ENCODE peak calls at places on chromosomes 6 and 20, in five cellular contexts. One of them, this sample, is unnamed.

GRCh38 chr20:51803157-51803854 is 985 bp upstream of the SALL4 start:
- DNase-seq in trophoblast cell: peak; percentile 69
- DNase-seq in mesenchymal stem cell: no peak
- DNase-seq in neuronal stem cell: no peak
- DNase-seq in H9: no peak
- DNase-seq in this sample: no peak

GRCh38 chr6:46440133-46440532 is 51.1 kb downstream of the RCAN2 start:
- DNase-seq in trophoblast cell: no peak
- DNase-seq in mesenchymal stem cell: no peak
- DNase-seq in neuronal stem cell: no peak
- DNase-seq in H9: no peak
- DNase-seq in this sample: no peak

GRCh38 chr20:48948612-48949011 is 27.1 kb downstream of the ARFGEF2 start:
- DNase-seq in trophoblast cell: no peak
- DNase-seq in mesenchymal stem cell: no peak
- DNase-seq in neuronal stem cell: no peak
- DNase-seq in H9: peak; percentile 35
- DNase-seq in this sample: no peak

GRCh38 chr6:109977791-109978173 is 329 bp upstream of the GPR6 start:
- DNase-seq in trophoblast cell: no peak
- DNase-seq in mesenchymal stem cell: no peak
- DNase-seq in neuronal stem cell: no peak
- DNase-seq in H9: peak; percentile 72
- DNase-seq in this sample: no peak

GRCh38 chr6:16759646-16760535 is 1.4 kb downstream of the ATXN1 start:
- DNase-seq in trophoblast cell: peak; percentile 84
- DNase-seq in mesenchymal stem cell: peak; percentile 89
- DNase-seq in neuronal stem cell: peak; percentile 62
- DNase-seq in H9: peak; percentile 64
- DNase-seq in this sample: no peak

GRCh38 chr6:24929255-24929654 is 6.5 kb downstream of the RIPOR2 start:
- DNase-seq in trophoblast cell: no peak
- DNase-seq in mesenchymal stem cell: peak; percentile 24
- DNase-seq in neuronal stem cell: no peak
- DNase-seq in H9: no peak
- DNase-seq in this sample: no peak

GRCh38 chr20:51373713-51374481 is 168.6 kb downstream of the NFATC2 start:
- DNase-seq in trophoblast cell: no peak
- DNase-seq in mesenchymal stem cell: no peak
- DNase-seq in neuronal stem cell: no peak
- DNase-seq in H9: no peak
- DNase-seq in this sample: no peak

GRCh38 chr6:2542858-2543218 is 207.9 kb downstream of the MYLK4 start:
- DNase-seq in trophoblast cell: peak; percentile 79
- DNase-seq in mesenchymal stem cell: peak; percentile 45
- DNase-seq in neuronal stem cell: no peak
- DNase-seq in H9: no peak
- DNase-seq in this sample: no peak

GRCh38 chr20:31678389-31679356 is 41.0 kb downstream of the COX4I2 start:
- DNase-seq in trophoblast cell: peak; percentile 24
- DNase-seq in mesenchymal stem cell: peak; percentile 45
- DNase-seq in neuronal stem cell: no peak
- DNase-seq in H9: no peak
- DNase-seq in this sample: no peak

GRCh38 chr6:104887350-104887749 is 27.6 kb upstream of the HACE1 start:
- DNase-seq in trophoblast cell: peak; percentile 14
- DNase-seq in mesenchymal stem cell: peak; percentile 50
- DNase-seq in neuronal stem cell: peak; percentile 31
- DNase-seq in H9: no peak
- DNase-seq in this sample: no peak

GRCh38 chr6:17494177-17494576 is 100.8 kb downstream of the CAP2 start:
- DNase-seq in trophoblast cell: no peak
- DNase-seq in mesenchymal stem cell: peak; percentile 25
- DNase-seq in neuronal stem cell: no peak
- DNase-seq in H9: no peak
- DNase-seq in this sample: peak; percentile 19

GRCh38 chr6:143248359-143248758 is 187.7 kb downstream of the AIG1 start:
- DNase-seq in trophoblast cell: no peak
- DNase-seq in mesenchymal stem cell: no peak
- DNase-seq in neuronal stem cell: no peak
- DNase-seq in H9: no peak
- DNase-seq in this sample: no peak

GRCh38 chr20:59020938-59021551 is 1.8 kb downstream of the TUBB1 start:
- DNase-seq in trophoblast cell: peak; percentile 35
- DNase-seq in mesenchymal stem cell: no peak
- DNase-seq in neuronal stem cell: no peak
- DNase-seq in H9: no peak
- DNase-seq in this sample: no peak

GRCh38 chr20:36344517-36345132 is 38.5 kb downstream of the DLGAP4 start:
- DNase-seq in trophoblast cell: peak; percentile 28
- DNase-seq in mesenchymal stem cell: peak; percentile 63
- DNase-seq in neuronal stem cell: peak; percentile 81
- DNase-seq in H9: peak; percentile 82
- DNase-seq in this sample: no peak

GRCh38 chr6:30942338-30943060 is 1.7 kb downstream of the MUCL3 start:
- DNase-seq in trophoblast cell: peak; percentile 43
- DNase-seq in mesenchymal stem cell: peak; percentile 74
- DNase-seq in neuronal stem cell: peak; percentile 89
- DNase-seq in H9: peak; percentile 95
- DNase-seq in this sample: peak; percentile 95

GRCh38 chr6:90978046-90978445 is 391.2 kb upstream of the MAP3K7 start:
- DNase-seq in trophoblast cell: no peak
- DNase-seq in mesenchymal stem cell: no peak
- DNase-seq in neuronal stem cell: no peak
- DNase-seq in H9: no peak
- DNase-seq in this sample: no peak

GRCh38 chr6:1789092-1789491 is 179.4 kb downstream of the FOXC1 start:
- DNase-seq in trophoblast cell: no peak
- DNase-seq in mesenchymal stem cell: no peak
- DNase-seq in neuronal stem cell: no peak
- DNase-seq in H9: no peak
- DNase-seq in this sample: no peak

GRCh38 chr20:37845261-37845681 is 57.7 kb upstream of the VSTM2L start:
- DNase-seq in trophoblast cell: no peak
- DNase-seq in mesenchymal stem cell: no peak
- DNase-seq in neuronal stem cell: no peak
- DNase-seq in H9: no peak
- DNase-seq in this sample: no peak

GRCh38 chr6:157157228-157157627 is 166.1 kb downstream of the TMEM242 start:
- DNase-seq in trophoblast cell: no peak
- DNase-seq in mesenchymal stem cell: no peak
- DNase-seq in neuronal stem cell: no peak
- DNase-seq in H9: no peak
- DNase-seq in this sample: no peak

GRCh38 chr6:107106165-107106564 is 9.2 kb downstream of the BEND3 start:
- DNase-seq in trophoblast cell: no peak
- DNase-seq in mesenchymal stem cell: no peak
- DNase-seq in neuronal stem cell: no peak
- DNase-seq in H9: peak; percentile 66
- DNase-seq in this sample: no peak

GRCh38 chr6:125918681-125919566 is 37.6 kb upstream of the HINT3 start:
- DNase-seq in trophoblast cell: peak; percentile 28
- DNase-seq in mesenchymal stem cell: peak; percentile 96
- DNase-seq in neuronal stem cell: peak; percentile 21
- DNase-seq in H9: no peak
- DNase-seq in this sample: no peak

GRCh38 chr20:4038047-4038459 is 22.7 kb upstream of the RNF24 start:
- DNase-seq in trophoblast cell: no peak
- DNase-seq in mesenchymal stem cell: peak; percentile 82
- DNase-seq in neuronal stem cell: no peak
- DNase-seq in H9: peak; percentile 67
- DNase-seq in this sample: peak; percentile 48

GRCh38 chr6:157770946-157771345 is 52.1 kb upstream of the SNX9 start:
- DNase-seq in trophoblast cell: no peak
- DNase-seq in mesenchymal stem cell: no peak
- DNase-seq in neuronal stem cell: no peak
- DNase-seq in H9: no peak
- DNase-seq in this sample: no peak

DNA sequence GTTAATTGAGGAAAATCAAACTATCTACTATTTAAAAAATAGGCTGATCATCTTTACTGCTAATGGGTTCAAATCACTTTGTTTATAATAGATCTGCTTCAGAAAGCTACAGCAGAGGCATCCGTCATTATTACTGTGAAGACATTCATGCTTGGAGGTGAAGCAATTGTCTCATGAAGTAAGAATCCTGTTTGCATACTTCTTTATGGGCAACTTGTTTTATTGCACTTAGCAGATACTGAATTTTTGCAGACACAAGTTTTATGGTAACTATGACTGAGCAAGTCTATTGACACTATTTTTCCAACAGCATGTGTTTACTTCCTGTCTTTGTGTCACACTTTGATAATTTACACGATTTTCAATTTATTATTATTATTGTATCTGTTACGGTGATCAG is 573.9 kb downstream of the RFPL4B start:
- DNase-seq in trophoblast cell: peak; percentile 8
- DNase-seq in mesenchymal stem cell: no peak
- DNase-seq in neuronal stem cell: no peak
- DNase-seq in H9: no peak
- DNase-seq in this sample: no peak
- H2BK12ac ChIP-seq in trophoblast cell: no peak overlapping the region
- H2BK12ac ChIP-seq in mesenchymal stem cell: no peak overlapping the region
- H2BK12ac ChIP-seq in neuronal stem cell: no peak overlapping the region
- H2BK12ac ChIP-seq in H9: no peak overlapping the region
- H2BK12ac ChIP-seq in this sample: no peak overlapping the region

DNA sequence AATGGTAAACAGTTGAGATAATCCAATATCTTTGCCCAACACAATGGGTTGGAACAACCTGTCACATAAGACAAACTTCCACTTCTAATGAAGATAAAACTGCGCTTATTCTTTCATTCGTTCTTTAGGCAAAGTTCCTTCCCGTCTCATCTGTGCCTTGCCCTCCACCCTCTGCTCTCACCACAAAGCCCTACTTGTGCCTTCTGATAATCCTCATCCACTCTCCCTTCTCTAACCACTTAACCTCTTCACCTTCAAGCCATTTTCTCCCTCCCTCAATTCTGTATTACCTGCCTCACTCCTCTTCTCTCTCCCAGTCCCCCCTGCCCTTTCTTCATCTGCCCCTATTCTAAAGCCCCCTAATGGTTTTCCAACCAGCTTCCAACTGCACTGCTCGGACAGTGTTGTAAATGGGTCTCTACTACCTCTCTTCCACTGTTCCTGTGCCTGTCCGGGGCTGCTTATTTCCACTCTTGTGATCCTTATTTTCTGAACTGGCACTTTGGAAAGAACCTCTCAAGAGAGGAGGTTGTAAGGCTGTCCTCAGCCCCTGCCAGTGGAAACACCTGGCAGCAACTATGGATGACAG is 62.9 kb upstream of the MYB start:
- DNase-seq in trophoblast cell: no peak
- DNase-seq in mesenchymal stem cell: no peak
- DNase-seq in neuronal stem cell: no peak
- DNase-seq in H9: no peak
- DNase-seq in this sample: no peak
- H2BK12ac ChIP-seq in trophoblast cell: no peak overlapping the region
- H2BK12ac ChIP-seq in mesenchymal stem cell: no peak overlapping the region
- H2BK12ac ChIP-seq in neuronal stem cell: no peak overlapping the region
- H2BK12ac ChIP-seq in H9: no peak overlapping the region
- H2BK12ac ChIP-seq in this sample: no peak overlapping the region

DNA sequence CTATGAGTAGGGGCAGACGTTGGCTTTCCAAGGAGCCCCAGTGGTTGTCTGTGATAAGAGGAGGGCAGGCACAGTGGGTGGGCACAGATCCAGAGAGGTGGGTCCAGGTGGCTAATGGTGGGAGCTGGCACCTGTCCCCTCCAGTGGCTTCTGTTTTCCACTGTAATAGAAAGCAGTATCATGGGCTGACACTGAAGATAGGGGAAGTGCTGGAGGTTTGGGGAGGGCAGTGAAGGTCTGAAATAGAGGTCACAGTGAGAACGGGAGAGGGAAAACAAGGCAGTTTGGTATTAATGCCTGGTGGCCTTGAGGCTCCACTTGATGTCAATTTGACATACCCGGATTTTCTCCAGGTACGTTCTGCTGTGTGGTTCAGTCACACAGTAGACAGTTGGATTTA is 10.5 kb upstream of the TXNDC5 start:
- DNase-seq in trophoblast cell: no peak
- DNase-seq in mesenchymal stem cell: no peak
- DNase-seq in neuronal stem cell: no peak
- DNase-seq in H9: no peak
- DNase-seq in this sample: no peak
- H2BK12ac ChIP-seq in trophoblast cell: no peak overlapping the region
- H2BK12ac ChIP-seq in mesenchymal stem cell: no peak overlapping the region
- H2BK12ac ChIP-seq in neuronal stem cell: no peak overlapping the region
- H2BK12ac ChIP-seq in H9: no peak overlapping the region
- H2BK12ac ChIP-seq in this sample: no peak overlapping the region

GRCh38 chr6:166419268-166419667 is 36.5 kb upstream of the MPC1 start:
- DNase-seq in trophoblast cell: no peak
- DNase-seq in mesenchymal stem cell: peak; percentile 61
- DNase-seq in neuronal stem cell: no peak
- DNase-seq in H9: no peak
- DNase-seq in this sample: no peak
- H2BK12ac ChIP-seq in trophoblast cell: no peak overlapping the region
- H2BK12ac ChIP-seq in mesenchymal stem cell: no peak overlapping the region
- H2BK12ac ChIP-seq in neuronal stem cell: no peak overlapping the region
- H2BK12ac ChIP-seq in H9: no peak overlapping the region
- H2BK12ac ChIP-seq in this sample: no peak overlapping the region

GRCh38 chr6:85396159-85396808 is 53.6 kb upstream of the NT5E start:
- DNase-seq in trophoblast cell: no peak
- DNase-seq in mesenchymal stem cell: no peak
- DNase-seq in neuronal stem cell: no peak
- DNase-seq in H9: no peak
- DNase-seq in this sample: no peak
- H2BK12ac ChIP-seq in trophoblast cell: no peak overlapping the region
- H2BK12ac ChIP-seq in mesenchymal stem cell: no peak overlapping the region
- H2BK12ac ChIP-seq in neuronal stem cell: no peak overlapping the region
- H2BK12ac ChIP-seq in H9: no peak overlapping the region
- H2BK12ac ChIP-seq in this sample: no peak overlapping the region

GRCh38 chr6:149318581-149319286 is 1.2 kb downstream of the TAB2 start:
- DNase-seq in trophoblast cell: no peak
- DNase-seq in mesenchymal stem cell: peak; percentile 32
- DNase-seq in neuronal stem cell: no peak
- DNase-seq in H9: no peak
- DNase-seq in this sample: no peak
- H2BK12ac ChIP-seq in trophoblast cell: no peak overlapping the region
- H2BK12ac ChIP-seq in mesenchymal stem cell: no peak overlapping the region
- H2BK12ac ChIP-seq in neuronal stem cell: no peak overlapping the region
- H2BK12ac ChIP-seq in H9: no peak overlapping the region
- H2BK12ac ChIP-seq in this sample: no peak overlapping the region

DNA sequence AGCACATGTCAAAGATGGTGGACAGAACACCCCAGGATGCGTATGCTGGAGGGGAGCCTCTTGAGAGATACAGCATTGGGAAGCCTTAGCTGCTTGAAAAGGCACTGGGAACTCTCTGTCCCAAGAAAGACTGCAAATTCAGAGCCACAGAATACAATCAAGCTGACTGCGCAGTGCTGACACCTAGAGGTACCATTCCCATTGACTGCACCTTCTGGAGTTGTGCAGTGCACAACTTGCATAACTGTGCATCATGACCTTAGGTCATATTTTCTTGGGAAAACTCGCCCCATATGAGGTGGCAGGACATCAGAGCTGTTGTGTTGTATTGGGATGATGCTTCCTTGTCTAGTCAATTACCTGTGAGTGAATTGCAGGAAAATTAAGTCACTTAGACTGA is 646.5 kb upstream of the NOX3 start:
- DNase-seq in trophoblast cell: no peak
- DNase-seq in mesenchymal stem cell: peak; percentile 30
- DNase-seq in neuronal stem cell: no peak
- DNase-seq in H9: peak; percentile 38
- DNase-seq in this sample: peak; percentile 45
- H2BK12ac ChIP-seq in trophoblast cell: no peak overlapping the region
- H2BK12ac ChIP-seq in mesenchymal stem cell: no peak overlapping the region
- H2BK12ac ChIP-seq in neuronal stem cell: no peak overlapping the region
- H2BK12ac ChIP-seq in H9: no peak overlapping the region
- H2BK12ac ChIP-seq in this sample: no peak overlapping the region

This sample was measured in H1.